ENCODE peak calls at places on chromosomes 3 and 15, in seven cellular contexts. S is NCI-H1092 treated with DMSO at 0.1 percent for 48 hours; F is T follicular helper cell; L is NCI-H774; D is NCI-H2171 treated with DMSO at 0.1 percent for 48 hours; U is NCI-H1105 treated with DMSO at 0.1 percent for 48 hours; G is activated CD8-positive, alpha-beta memory T cell treated with anti-CD3 and anti-CD28 coated beads, Interleukin-2, amount 50 U/mL, for 48 hours. P is an unnamed sample.

GRCh38 chr15:60733196-60733595 is 254.3 kb upstream of the ICE2 start:
- DNase-seq in U (no peak), S (no peak), G (no peak), D (no peak), L (no peak), F (no peak), P (no peak)

GRCh38 chr15:75369897-75370581 is 1.6 kb upstream of the MAN2C1 start:
- DNase-seq in U (no peak), S (no peak), F (no peak), L (no peak), D (no peak), G (no peak), P (no peak)

GRCh38 chr3:183262979-183263378 is 9.9 kb downstream of the B3GNT5 start:
- DNase-seq in G (no peak), U (no peak), F (no peak), D (no peak), L (no peak), S (no peak), P (no peak)

GRCh38 chr15:99732711-99733267 is 448 bp downstream of the LYSMD4 start:
- DNase-seq in S (no peak), G (no peak), U (no peak), L (no peak), D (no peak), F (no peak), P (peak; percentile 74)

GRCh38 chr3:86923071-86923476 is 67.9 kb downstream of the VGLL3 start:
- DNase-seq in U (no peak), L (no peak), D (peak; percentile 89), S (no peak), F (no peak), G (no peak), P (no peak)

GRCh38 chr3:69882560-69882959 is 117.0 kb upstream of the SAMMSON start:
- DNase-seq in L (no peak), G (no peak), U (no peak), S (no peak), D (no peak), F (no peak), P (no peak)

GRCh38 chr15:39009740-39010139 is 445.1 kb upstream of the RASGRP1 start:
- DNase-seq in F (no peak), D (no peak), U (no peak), L (no peak), S (no peak), G (no peak), P (no peak)

GRCh38 chr15:47401427-47401826 is 315.9 kb upstream of the SEMA6D start:
- DNase-seq in G (no peak), L (no peak), U (no peak), F (no peak), S (no peak), D (no peak), P (no peak)

GRCh38 chr15:33115191-33115861 is 79.2 kb downstream of the FMN1 start:
- DNase-seq in G (no peak), S (no peak), F (no peak), D (no peak), L (no peak), U (no peak), P (peak; percentile 13)

GRCh38 chr3:187186801-187187421 is 10.4 kb upstream of the RTP1 start:
- DNase-seq in L (no peak), S (no peak), U (no peak), G (no peak), F (no peak), D (no peak), P (no peak)

GRCh38 chr3:26997226-26997625 is 372.0 kb downstream of the NEK10 start:
- DNase-seq in G (no peak), F (no peak), U (no peak), S (no peak), L (no peak), D (no peak), P (no peak)

GRCh38 chr3:148467341-148467740 is 230.4 kb upstream of the AGTR1 start:
- DNase-seq in G (no peak), S (no peak), L (no peak), F (no peak), D (no peak), U (no peak), P (no peak)

GRCh38 chr3:6223572-6223971 is 637.3 kb upstream of the GRM7 start:
- DNase-seq in D (no peak), F (no peak), G (no peak), S (no peak), L (no peak), U (no peak), P (no peak)

GRCh38 chr15:70053006-70053702 is 44.6 kb downstream of the TLE3 start:
- DNase-seq in S (no peak), D (no peak), L (no peak), G (no peak), F (no peak), U (no peak), P (no peak)

GRCh38 chr3:20561166-20561565 is 375.2 kb upstream of the SGO1 start:
- DNase-seq in S (no peak), U (no peak), F (no peak), L (no peak), D (no peak), G (no peak), P (no peak)

GRCh38 chr3:182508896-182509295 is 284.4 kb upstream of the ATP11B start:
- DNase-seq in F (no peak), G (no peak), L (peak; percentile 42), S (peak; percentile 39), U (peak; percentile 95), D (no peak), P (peak; percentile 35)

GRCh38 chr3:179794355-179794754 is 141.5 kb downstream of the USP13 start:
- DNase-seq in D (no peak), G (no peak), S (no peak), U (no peak), F (no peak), L (no peak), P (no peak)

GRCh38 chr15:72230197-72231065 is 559 bp downstream of the PKM start:
- DNase-seq in L (peak; percentile 79), F (peak; percentile 38), S (peak; percentile 85), G (peak; percentile 93), D (peak; percentile 82), U (peak; percentile 87), P (peak; percentile 70)

P was measured in NCI-H1417.